ENCODE peak calls at places on chromosome 1, in six cellular contexts. G is adipocyte; J is activated T-cell treated with anti-CD3 and anti-CD28 coated beads, Interleukin-2, amount 50 U/mL, for 72 hours; K is transverse colon; D is NCI-H1436; N is colonic mucosa. E is an unnamed sample.

GRCh38 chr1:65772607-65773006 is 20.1 kb upstream of the PDE4B start:
- DNase-seq in N (no peak), K (no peak), D (no peak), J (no peak), G (no peak), E (no peak)

GRCh38 chr1:161790587-161791317 is 24.6 kb downstream of the ATF6 start:
- DNase-seq in J (no peak), G (no peak), K (no peak), D (no peak), N (no peak), E (no peak)

GRCh38 chr1:225660544-225660946 is 7.6 kb upstream of the ENAH start:
- DNase-seq in J (no peak), K (no peak), G (no peak), N (no peak), D (no peak), E (no peak)

GRCh38 chr1:26378088-26378878 is 5.7 kb upstream of the ZNF683 start:
- DNase-seq in K (peak), D (no peak), J (peak), N (peak), G (peak), E (no peak)

GRCh38 chr1:76210130-76210529 is 135.6 kb downstream of the ST6GALNAC3 start:
- DNase-seq in K (no peak), G (no peak), N (no peak), J (no peak), D (no peak), E (no peak)

GRCh38 chr1:18470650-18471355 is 9.9 kb upstream of the KLHDC7A start:
- DNase-seq in J (no peak), G (no peak), D (no peak), N (no peak), K (no peak), E (no peak)

GRCh38 chr1:64000021-64000420 is 203.4 kb upstream of the UBE2U start:
- DNase-seq in G (peak), K (no peak), J (no peak), D (no peak), N (no peak), E (no peak)

GRCh38 chr1:191888996-191889622 is 269.2 kb upstream of the RGS18 start:
- DNase-seq in G (peak), D (no peak), J (no peak), K (no peak), N (no peak), E (peak)

GRCh38 chr1:41274827-41275519 is 32.9 kb upstream of the SCMH1 start:
- DNase-seq in D (no peak), K (no peak), N (no peak), J (no peak), G (peak), E (no peak)

GRCh38 chr1:156540955-156541354 is 31.4 kb downstream of the IQGAP3 start:
- DNase-seq in K (no peak), J (no peak), D (no peak), G (no peak), N (no peak), E (no peak)

GRCh38 chr1:28437260-28437923 is 67.9 kb downstream of the PHACTR4 start:
- DNase-seq in G (peak), K (peak), J (no peak), N (peak), D (no peak), E (no peak)

GRCh38 chr1:36161656-36162531 is 5.9 kb downstream of the MAP7D1 start:
- DNase-seq in K (peak), G (no peak), N (no peak), J (peak), D (no peak), E (no peak)

GRCh38 chr1:199931666-199932377 is 95.7 kb upstream of the NR5A2 start:
- DNase-seq in J (no peak), N (no peak), G (no peak), K (peak), D (no peak), E (peak)